ENCODE peak calls at places on chromosomes 3 and 15, in four cellular contexts. E, X, Q and I are unnamed samples.

GRCh38 chr3:81958967-81959625 is 197.7 kb upstream of the GBE1 start:
- DNase-seq in E (no peak), Q (no peak), X (no peak), I (no peak)

GRCh38 chr3:161142486-161142885 is 37.3 kb upstream of the B3GALNT1 start:
- DNase-seq in Q (no peak), E (no peak), X (no peak), I (no peak)

GRCh38 chr3:29677421-29677820 is 396.6 kb downstream of the RBMS3 start:
- DNase-seq in E (no peak), Q (no peak), X (no peak), I (no peak)

GRCh38 chr3:60282840-60283239 is 968.4 kb downstream of the FHIT start:
- DNase-seq in X (no peak), Q (no peak), E (no peak), I (no peak)

GRCh38 chr15:80418892-80419537 is 14.8 kb downstream of the ARNT2 start:
- DNase-seq in Q (peak), X (no peak), E (peak), I (peak)

GRCh38 chr3:171187706-171188290 is 161.3 kb upstream of the SLC2A2 start:
- DNase-seq in X (no peak), Q (peak), E (peak), I (peak)

GRCh38 chr15:40222146-40222545 is 16.7 kb upstream of the PAK6 start:
- DNase-seq in E (no peak), X (no peak), Q (no peak), I (no peak)

GRCh38 chr3:45986303-45986982 is 9.2 kb downstream of the FYCO1 start:
- DNase-seq in Q (peak), E (peak), X (no peak), I (peak)

GRCh38 chr15:50740955-50741354 is 24.6 kb downstream of the SPPL2A start:
- DNase-seq in Q (no peak), X (no peak), E (no peak), I (no peak)

GRCh38 chr3:112847692-112848091 is 1.0 kb upstream of the CD200R1L start:
- DNase-seq in E (no peak), Q (no peak), X (no peak), I (no peak)

GRCh38 chr15:88465633-88466219 is 1.5 kb downstream of the MRPL46 start:
- DNase-seq in X (no peak), E (peak), Q (peak), I (peak)

GRCh38 chr15:70099966-70100494 is 2.3 kb upstream of the TLE3 start:
- DNase-seq in Q (no peak), X (no peak), E (peak), I (peak)

GRCh38 chr3:169510378-169510777 is 153.1 kb downstream of the MECOM start:
- DNase-seq in Q (no peak), X (no peak), E (no peak), I (no peak)

GRCh38 chr15:40930430-40931299 is 1.5 kb downstream of the DLL4 start:
- DNase-seq in X (peak), Q (peak), E (peak), I (no peak)

GRCh38 chr3:29033511-29033910 is 247.4 kb upstream of the RBMS3 start:
- DNase-seq in Q (no peak), E (no peak), X (no peak), I (no peak)

GRCh38 chr3:44893097-44893496 is 18.7 kb downstream of the TGM4 start:
- DNase-seq in X (no peak), E (no peak), Q (no peak), I (no peak)

GRCh38 chr3:196604548-196604947 is 34.9 kb upstream of the NRROS start:
- DNase-seq in E (peak), X (no peak), Q (no peak), I (no peak)
- TF ChIP-seq NR3C1 in E (no peak), X (no peak), Q (no peak), I (no peak)

GRCh38 chr3:72224804-72225509 is 440.0 kb upstream of the PROK2 start:
- DNase-seq in X (no peak), E (no peak), Q (no peak), I (peak)
- TF ChIP-seq NR3C1 in X (no peak), E (no peak), Q (no peak), I (no peak)

GRCh38 chr3:16883057-16883725 is 1.6 kb upstream of the PLCL2 start:
- DNase-seq in E (no peak), Q (no peak), X (peak), I (no peak)

GRCh38 chr3:16884748-16885587 is at the start of gene PLCL2:
- DNase-seq in E (peak), Q (no peak), X (peak), I (peak)

GRCh38 chr3:16883726-16884083 is 1.1 kb upstream of the PLCL2 start:
- DNase-seq in E (no peak), Q (no peak), X (no peak), I (no peak)

GRCh38 chr3:16885588-16885903 is 791 bp downstream of the PLCL2 start:
- DNase-seq in Q (no peak), E (no peak), X (no peak), I (no peak)

GRCh38 chr3:16884084-16884747 is 539 bp upstream of the PLCL2 start:
- DNase-seq in X (peak), Q (no peak), E (peak), I (peak)
- TF ChIP-seq NR3C1 in X (no peak), Q (no peak), E (no peak), I (no peak)

GRCh38 chr3:30696901-30697300 is 90.5 kb downstream of the TGFBR2 start:
- DNase-seq in E (no peak), X (no peak), Q (no peak), I (no peak)
- TF ChIP-seq NR3C1 in E (no peak), X (no peak), Q (no peak), I (no peak)

GRCh38 chr15:101439285-101439919 is 50.1 kb downstream of the PCSK6 start:
- DNase-seq in Q (peak), X (no peak), E (no peak), I (no peak)
- TF ChIP-seq NR3C1 in Q (no peak), X (no peak), E (no peak), I (no peak)

GRCh38 chr15:22868495-22868894 is 30.0 kb downstream of the NIPA2 start:
- DNase-seq in X (no peak), E (no peak), Q (no peak), I (no peak)

GRCh38 chr15:22871481-22872076 is 33.1 kb downstream of the NIPA2 start:
- DNase-seq in E (no peak), Q (no peak), X (no peak), I (no peak)

GRCh38 chr15:22868928-22869327 is 30.5 kb downstream of the NIPA2 start:
- DNase-seq in E (no peak), X (no peak), Q (no peak), I (no peak)

GRCh38 chr15:22869856-22870255 is 31.4 kb downstream of the NIPA2 start:
- DNase-seq in X (no peak), E (no peak), Q (no peak), I (no peak)

GRCh38 chr15:22870865-22871264 is 32.4 kb downstream of the NIPA2 start:
- DNase-seq in Q (no peak), X (no peak), E (no peak), I (no peak)
- TF ChIP-seq NR3C1 in Q (no peak), X (no peak), E (no peak), I (no peak)

DNA sequence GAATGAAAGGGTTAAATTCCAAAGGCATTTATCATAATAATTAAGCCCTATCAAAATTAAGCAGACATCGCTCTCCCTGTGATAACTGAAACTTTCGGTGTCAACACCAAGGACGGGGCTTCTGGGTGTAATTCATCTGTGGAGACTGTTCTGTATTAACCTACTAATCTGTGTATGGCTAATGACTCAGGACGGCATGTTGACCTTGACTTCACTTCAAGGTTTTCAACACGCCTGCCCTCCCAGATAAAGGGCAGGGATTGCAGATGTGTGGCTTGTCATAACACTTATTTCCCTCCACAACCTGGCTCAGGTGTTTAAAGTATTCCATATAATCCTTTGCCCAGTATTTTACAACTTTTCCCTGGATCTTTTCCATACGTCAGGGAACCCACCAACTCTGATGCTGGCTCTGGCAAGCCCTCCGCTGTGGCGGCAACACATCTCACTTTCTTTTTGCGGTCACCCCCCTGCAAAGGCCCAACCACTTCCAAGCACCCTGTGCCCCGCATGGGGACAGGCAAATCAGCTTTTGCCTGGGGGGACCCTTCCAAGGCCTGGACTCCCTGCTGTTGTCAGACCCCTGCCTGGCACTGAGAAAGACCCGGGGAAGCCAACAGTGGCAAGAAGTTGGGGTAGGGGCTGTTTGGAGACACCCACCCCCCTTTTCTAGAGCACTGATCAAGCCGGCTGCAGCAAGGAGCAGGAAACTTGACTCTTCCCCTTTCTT is 93.2 kb upstream of the MEF2A start:
- DNase-seq in X (no peak), Q (peak), E (no peak), I (no peak)
- TF ChIP-seq NR3C1 in X (no peak), Q (no peak), E (no peak), I (no peak)